ENCODE peak calls at places on chromosomes 6 and 20, in six cellular contexts. W is brain microvascular endothelial cell, R is lung, Y is Peyer's patch, D is kidney, N is neural progenitor cell. A is an unnamed sample.

GRCh38 chr6:335572-335971 is 43.3 kb downstream of the DUSP22 start:
- DNase-seq in W (no peak), R (no peak), Y (no peak), D (peak; percentile 66), N (peak; percentile 50), A (no peak)

GRCh38 chr6:2677080-2677593 is 73.6 kb downstream of the MYLK4 start:
- DNase-seq in W (no peak), R (no peak), Y (no peak), D (no peak), N (no peak), A (no peak)

GRCh38 chr20:32483351-32484220 is 101.5 kb downstream of the NOL4L start:
- DNase-seq in W (peak; percentile 49), R (peak; percentile 62), Y (peak; percentile 31), D (peak; percentile 92), N (peak; percentile 93), A (peak; percentile 71)

GRCh38 chr20:41176711-41177552 is 39.6 kb downstream of the PLCG1 start:
- DNase-seq in W (no peak), R (peak; percentile 27), Y (peak; percentile 8), D (no peak), N (no peak), A (no peak)

GRCh38 chr6:21856096-21856825 is 262.7 kb downstream of the SOX4 start:
- DNase-seq in W (peak; percentile 53), R (no peak), Y (no peak), D (no peak), N (no peak), A (no peak)

GRCh38 chr20:31597483-31597858 is 7.6 kb upstream of the ID1 start:
- DNase-seq in W (no peak), R (no peak), Y (no peak), D (no peak), N (no peak), A (no peak)

GRCh38 chr20:22623211-22623610 is 38.8 kb upstream of the FOXA2 start:
- DNase-seq in W (no peak), R (no peak), Y (no peak), D (no peak), N (no peak), A (no peak)

GRCh38 chr6:44012078-44012493 is 115.2 kb downstream of the MRPL14 start:
- DNase-seq in W (peak; percentile 93), R (no peak), Y (no peak), D (peak; percentile 59), N (no peak), A (no peak)

GRCh38 chr6:136992113-136992512 is 52.7 kb downstream of the IL20RA start:
- DNase-seq in W (no peak), R (no peak), Y (no peak), D (no peak), N (no peak), A (no peak)

GRCh38 chr20:56442381-56443365 is 25.8 kb upstream of the RTF2 start:
- DNase-seq in W (no peak), R (no peak), Y (no peak), D (no peak), N (no peak), A (no peak)

GRCh38 chr20:37357481-37358365 is 11.8 kb downstream of the SRC start:
- DNase-seq in W (no peak), R (no peak), Y (no peak), D (no peak), N (no peak), A (no peak)

GRCh38 chr6:106309024-106309423 is 16.5 kb downstream of the ATG5 start:
- DNase-seq in W (no peak), R (no peak), Y (no peak), D (no peak), N (no peak), A (no peak)

GRCh38 chr6:169827372-169827771 is 76.0 kb downstream of the ERMARD start:
- DNase-seq in W (no peak), R (no peak), Y (no peak), D (no peak), N (peak; percentile 28), A (no peak)

GRCh38 chr6:145077382-145077781 is 657.9 kb downstream of the EPM2A start:
- DNase-seq in W (no peak), R (no peak), Y (no peak), D (no peak), N (no peak), A (no peak)

GRCh38 chr6:13446371-13446770 is 41.0 kb downstream of the GFOD1 start:
- DNase-seq in W (no peak), R (no peak), Y (no peak), D (no peak), N (no peak), A (no peak)

GRCh38 chr20:10603378-10603777 is 70.4 kb downstream of the JAG1 start:
- DNase-seq in W (peak; percentile 45), R (no peak), Y (no peak), D (no peak), N (no peak), A (no peak)

GRCh38 chr20:4065405-4065841 is 50.1 kb upstream of the RNF24 start:
- DNase-seq in W (peak; percentile 34), R (no peak), Y (no peak), D (no peak), N (no peak), A (no peak)

GRCh38 chr20:20407891-20408805 is 40.2 kb downstream of the INSM1 start:
- DNase-seq in W (no peak), R (no peak), Y (no peak), D (no peak), N (peak; percentile 18), A (no peak)

GRCh38 chr6:152204584-152204983 is 397.1 kb downstream of the ESR1 start:
- DNase-seq in W (no peak), R (no peak), Y (no peak), D (no peak), N (no peak), A (no peak)

GRCh38 chr6:89734526-89734925 is 85.1 kb downstream of the MDN1 start:
- DNase-seq in W (peak; percentile 9), R (no peak), Y (no peak), D (no peak), N (no peak), A (no peak)

GRCh38 chr20:57391439-57392129 is 388 bp downstream of the RBM38 start:
- DNase-seq in W (no peak), R (no peak), Y (no peak), D (peak; percentile 84), N (peak; percentile 54), A (peak; percentile 39)

GRCh38 chr20:57957397-57958049 is 247.7 kb upstream of the PMEPA1 start:
- DNase-seq in W (peak; percentile 34), R (no peak), Y (no peak), D (no peak), N (no peak), A (no peak)

GRCh38 chr6:139313784-139314545 is 22.2 kb upstream of the TXLNB start:
- DNase-seq in W (no peak), R (no peak), Y (no peak), D (no peak), N (peak; percentile 47), A (no peak)

GRCh38 chr6:110055387-110055735 is 77.2 kb downstream of the GPR6 start:
- DNase-seq in W (no peak), R (no peak), Y (no peak), D (no peak), N (no peak), A (no peak)

GRCh38 chr6:42313941-42314570 is 96.4 kb upstream of the MRPS10 start:
- DNase-seq in W (peak; percentile 21), R (no peak), Y (no peak), D (peak; percentile 18), N (no peak), A (no peak)

GRCh38 chr6:93319304-93319703 is 100.1 kb downstream of the EPHA7 start:
- DNase-seq in W (no peak), R (no peak), Y (no peak), D (no peak), N (peak; percentile 20), A (no peak)

GRCh38 chr6:48765352-48765961 is 654.5 kb upstream of the PTCHD4 start:
- DNase-seq in W (peak; percentile 57), R (peak; percentile 30), Y (no peak), D (peak; percentile 26), N (peak; percentile 77), A (no peak)

GRCh38 chr20:50540620-50541605 is 30.7 kb downstream of the PTPN1 start:
- DNase-seq in W (peak; percentile 93), R (peak; percentile 56), Y (no peak), D (no peak), N (no peak), A (no peak)

GRCh38 chr20:37386505-37387201 is 40.7 kb downstream of the SRC start:
- DNase-seq in W (no peak), R (no peak), Y (no peak), D (peak; percentile 68), N (no peak), A (peak; percentile 22)

GRCh38 chr20:17542993-17543412 is 11.8 kb upstream of the BFSP1 start:
- DNase-seq in W (peak; percentile 92), R (no peak), Y (no peak), D (no peak), N (no peak), A (no peak)
- H3K27ac ChIP-seq in W (peak overlapping the region; percentile 99), R (peak overlapping the region; percentile 24), Y (peak overlapping the region; percentile 64), D (peak overlapping the region; percentile 35), N (no peak overlapping the region), A (peak overlapping the region; percentile 47)

GRCh38 chr6:149028767-149029405 is 282.1 kb downstream of the UST start:
- DNase-seq in W (peak; percentile 76), R (peak; percentile 63), Y (peak; percentile 43), D (no peak), N (peak; percentile 88), A (no peak)
- TF ChIP-seq CTCF in W (peak; percentile 52), R (peak; percentile 56), Y (peak; percentile 89), D (peak; percentile 74), N (peak; percentile 79), A (peak; percentile 77)

GRCh38 chr6:26472549-26473245 is 14.9 kb downstream of the BTN2A1 start:
- DNase-seq in W (no peak), R (no peak), Y (no peak), D (no peak), N (no peak), A (no peak)
- H3K4me3 ChIP-seq in W (no peak overlapping the region), R (no peak overlapping the region), Y (no peak overlapping the region), D (no peak overlapping the region), N (no peak overlapping the region), A (no peak overlapping the region)

GRCh38 chr6:82243886-82244285 is 3.7 kb downstream of the IBTK start:
- DNase-seq in W (no peak), R (no peak), Y (no peak), D (no peak), N (no peak), A (no peak)
- H3K27ac ChIP-seq in W (no peak overlapping the region), R (no peak overlapping the region), Y (no peak overlapping the region), D (no peak overlapping the region), N (no peak overlapping the region), A (peak overlapping the region; percentile 30)

DNA sequence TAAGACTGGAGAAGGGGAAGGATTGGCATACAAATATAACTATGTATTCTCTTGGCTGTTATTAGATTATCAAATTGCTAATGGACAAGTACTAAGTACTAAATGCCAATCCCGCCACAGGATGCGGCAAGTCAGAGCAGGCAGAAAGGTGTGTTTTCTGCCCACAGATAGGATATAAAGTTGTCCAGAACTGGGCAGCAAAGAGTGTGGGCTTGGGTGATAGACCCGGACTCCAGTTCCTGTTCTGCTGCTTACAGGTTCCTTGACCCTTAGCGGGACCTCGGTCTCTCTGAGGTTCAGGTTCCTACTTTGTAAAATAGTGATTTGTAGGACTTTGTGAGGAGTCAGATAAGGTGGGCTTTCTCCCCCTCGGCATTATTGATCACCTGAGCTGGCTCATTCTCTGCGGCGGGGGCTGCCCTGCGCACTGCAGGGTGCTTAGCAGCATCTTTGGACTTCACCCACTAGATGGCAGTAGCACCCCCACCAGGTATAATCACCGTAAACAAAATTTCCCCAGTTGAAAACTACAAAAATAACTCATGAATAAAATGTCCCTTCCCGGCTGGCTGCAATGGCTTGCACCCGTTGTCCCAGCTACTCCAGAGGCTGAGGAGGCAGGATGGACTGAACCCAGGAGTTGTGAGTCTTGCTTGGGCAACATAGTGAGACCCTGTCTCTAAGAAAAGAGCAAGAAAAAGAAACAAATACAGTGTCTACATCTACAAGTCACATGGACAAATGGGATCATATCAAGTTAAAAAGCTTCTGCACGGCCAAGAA is 193.1 kb downstream of the DOK5 start:
- DNase-seq in W (no peak), R (no peak), Y (no peak), D (no peak), N (peak; percentile 60), A (no peak)
- TF ChIP-seq CTCF in W (peak; percentile 76), R (no peak), Y (peak; percentile 34), D (peak; percentile 45), N (peak; percentile 73), A (peak; percentile 44)

A was measured in psoas muscle.